ENCODE peak calls at places on chromosomes 11 and 22, in six cellular contexts. N is body of pancreas, Y is heart left ventricle, W is chondrocyte, X is mammary epithelial cell, O is transverse colon. D is an unnamed sample.

GRCh38 chr11:7639643-7640025 is 33.7 kb downstream of the CYB5R2 start:
- DNase-seq in Y (no peak), O (peak), N (peak), W (no peak), X (no peak), D (no peak)

GRCh38 chr11:35163209-35163608 is 24.2 kb downstream of the CD44 start:
- DNase-seq in Y (no peak), W (no peak), N (no peak), O (no peak), X (no peak), D (peak)

GRCh38 chr22:45442120-45442519 is 28.6 kb downstream of the RIBC2 start:
- DNase-seq in W (no peak), X (no peak), O (no peak), N (no peak), Y (no peak), D (no peak)

GRCh38 chr11:73972620-73973449 is 9.8 kb downstream of the UCP2 start:
- DNase-seq in Y (no peak), W (peak), N (no peak), O (no peak), X (no peak), D (no peak)

GRCh38 chr22:20414059-20414440 is 20.1 kb downstream of the ZNF74 start:
- DNase-seq in X (no peak), O (no peak), Y (no peak), N (no peak), W (no peak), D (no peak)

GRCh38 chr11:75437966-75438659 is 5.1 kb upstream of the KLHL35 start:
- DNase-seq in X (no peak), N (no peak), O (no peak), Y (peak), W (no peak), D (no peak)

GRCh38 chr11:2942872-2943710 is 13.9 kb upstream of the PHLDA2 start:
- DNase-seq in Y (no peak), X (no peak), O (no peak), N (no peak), W (peak), D (no peak)

GRCh38 chr11:61011950-61012830 is 40.7 kb downstream of the CD6 start:
- DNase-seq in O (no peak), Y (no peak), X (no peak), N (no peak), W (no peak), D (no peak)

GRCh38 chr11:75267171-75267970 is 26.8 kb downstream of the TPBGL start:
- DNase-seq in W (peak), X (no peak), O (peak), Y (no peak), N (no peak), D (no peak)

GRCh38 chr11:115606223-115607220 is 102.3 kb upstream of the CADM1 start:
- DNase-seq in N (peak), X (no peak), Y (peak), O (no peak), W (no peak), D (no peak)

GRCh38 chr11:74936087-74936486 is 12.8 kb downstream of the XRRA1 start:
- DNase-seq in N (no peak), X (no peak), O (no peak), W (no peak), Y (no peak), D (no peak)

GRCh38 chr11:134576721-134577171 is 164.7 kb upstream of the B3GAT1 start:
- DNase-seq in O (no peak), N (no peak), Y (no peak), X (no peak), W (no peak), D (no peak)

GRCh38 chr11:43567396-43567975 is 113.1 kb upstream of the HSD17B12 start:
- DNase-seq in Y (no peak), X (no peak), N (no peak), W (no peak), O (no peak), D (no peak)

GRCh38 chr22:49934891-49935557 is 16.6 kb downstream of the CRELD2 start:
- DNase-seq in Y (peak), O (peak), X (no peak), W (no peak), N (peak), D (peak)

GRCh38 chr11:134736251-134737072 is 324.4 kb upstream of the B3GAT1 start:
- DNase-seq in O (no peak), N (no peak), X (no peak), W (no peak), Y (no peak), D (no peak)

GRCh38 chr22:24567668-24568067 is 11.9 kb downstream of the SNRPD3 start:
- DNase-seq in O (no peak), Y (no peak), N (no peak), W (no peak), X (no peak), D (no peak)

GRCh38 chr11:47523491-47524199 is 29.3 kb downstream of the CELF1 start:
- DNase-seq in X (peak), O (no peak), W (no peak), Y (no peak), N (no peak), D (peak)

GRCh38 chr11:114892381-114893197 is 214.3 kb downstream of the NXPE2 start:
- DNase-seq in W (no peak), O (no peak), Y (no peak), N (no peak), X (no peak), D (no peak)

GRCh38 chr11:112523477-112523876 is 262.8 kb upstream of the PLET1 start:
- DNase-seq in N (peak), Y (peak), O (no peak), X (peak), W (no peak), D (no peak)

GRCh38 chr11:103988595-103988969 is 47.9 kb upstream of the DDI1 start:
- DNase-seq in O (no peak), X (peak), Y (no peak), N (no peak), W (no peak), D (no peak)

GRCh38 chr11:103993502-103993901 is 42.9 kb upstream of the DDI1 start:
- DNase-seq in Y (no peak), W (no peak), N (no peak), X (no peak), O (no peak), D (no peak)

GRCh38 chr11:103985041-103985440 is 51.4 kb upstream of the DDI1 start:
- DNase-seq in O (no peak), W (no peak), N (no peak), Y (no peak), X (no peak), D (no peak)

DNA sequence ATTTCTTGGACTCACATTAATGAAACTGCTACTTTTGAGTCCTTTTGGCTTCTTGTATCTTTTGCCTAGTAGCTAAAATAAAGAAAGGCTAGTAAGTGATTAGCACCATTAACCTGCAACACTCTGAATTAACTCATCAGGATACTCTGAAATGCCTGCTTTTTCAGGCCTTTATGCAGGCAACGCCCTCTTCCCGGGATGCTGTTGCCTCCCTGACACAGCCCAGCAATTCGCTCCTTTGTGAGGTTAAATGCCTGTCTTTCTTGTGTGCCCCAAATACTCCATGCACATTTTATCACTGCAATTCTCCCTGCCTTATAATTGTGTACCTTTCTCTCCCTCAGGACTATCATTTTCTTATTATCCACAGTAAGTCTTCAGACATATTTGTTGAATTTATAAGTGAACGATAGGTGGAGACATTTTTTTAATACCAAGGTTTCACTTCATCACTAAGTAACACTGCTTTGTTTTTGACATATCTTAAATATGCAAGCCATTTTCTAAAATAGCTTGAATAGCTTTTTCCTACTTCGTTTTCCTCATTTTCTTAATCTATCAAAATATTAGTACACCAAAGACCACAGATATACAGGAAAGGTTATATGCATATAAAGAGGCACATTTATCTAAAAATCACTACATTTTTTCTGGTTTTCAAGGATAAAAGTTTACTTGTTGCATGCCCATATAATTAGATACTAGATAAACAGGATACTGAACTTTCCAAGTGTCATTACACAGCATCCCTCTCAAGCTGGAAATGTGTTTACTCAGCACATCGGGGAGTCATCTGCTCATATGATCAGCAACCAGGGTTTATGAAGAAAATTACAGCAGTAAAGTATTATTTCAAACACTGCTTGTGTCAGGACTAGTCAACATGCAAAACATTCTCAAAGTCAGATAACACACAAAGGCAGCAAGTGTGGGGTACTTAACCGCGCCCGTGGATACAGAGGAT is 48.5 kb upstream of the DDI1 start:
- DNase-seq in Y (no peak), O (no peak), W (no peak), N (no peak), X (no peak), D (no peak)
- TF ChIP-seq CTCF in Y (no peak), O (no peak), W (no peak), N (no peak), X (peak), D (no peak)

GRCh38 chr11:515131-515530 is 8.1 kb upstream of the RNH1 start:
- DNase-seq in O (no peak), N (no peak), Y (no peak), W (no peak), X (peak), D (no peak)

GRCh38 chr11:521179-521688 is 14.1 kb downstream of the HRAS start:
- DNase-seq in Y (no peak), N (no peak), W (no peak), X (no peak), O (no peak), D (no peak)

GRCh38 chr11:516400-516799 is 9.4 kb upstream of the RNH1 start:
- DNase-seq in N (no peak), Y (no peak), O (no peak), X (no peak), W (no peak), D (no peak)

GRCh38 chr11:520428-521178 is 13.6 kb upstream of the RNH1 start:
- DNase-seq in O (no peak), Y (no peak), N (peak), W (no peak), X (no peak), D (no peak)

GRCh38 chr11:518463-519202 is 11.6 kb upstream of the RNH1 start:
- DNase-seq in O (peak), Y (peak), X (peak), N (peak), W (no peak), D (peak)
- TF ChIP-seq CTCF in O (peak), Y (peak), X (peak), N (peak), W (peak), D (peak)

DNA sequence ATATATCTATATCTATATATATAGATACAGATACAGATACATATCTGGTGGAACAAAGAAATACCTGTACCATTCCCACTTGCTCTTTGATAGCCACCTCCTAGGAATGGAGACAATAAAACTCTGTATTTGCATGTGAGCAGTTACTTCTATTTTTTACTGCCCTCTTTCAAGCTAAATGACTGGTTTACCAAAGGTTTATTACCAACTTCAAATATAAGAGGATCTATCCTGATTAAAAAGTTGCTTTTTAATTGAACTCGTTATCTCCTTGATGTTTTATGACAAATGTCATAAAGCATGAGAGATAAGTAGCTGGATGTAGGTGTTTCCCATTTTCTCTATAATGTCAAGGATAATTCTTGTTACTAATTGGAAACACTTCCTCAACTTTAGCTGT is 21.7 kb upstream of the GRIK4 start:
- DNase-seq in Y (no peak), O (no peak), X (no peak), W (no peak), N (no peak), D (no peak)
- TF ChIP-seq CTCF in Y (no peak), O (no peak), X (no peak), W (no peak), N (no peak), D (no peak)

GRCh38 chr22:27715078-27715477 is 86.5 kb downstream of the MN1 start:
- DNase-seq in O (no peak), Y (peak), W (no peak), X (no peak), N (no peak), D (no peak)
- TF ChIP-seq CTCF in O (no peak), Y (no peak), W (peak), X (peak), N (peak), D (no peak)

GRCh38 chr22:32416556-32417085 is 4.6 kb upstream of the RTCB start:
- DNase-seq in N (no peak), Y (no peak), X (no peak), W (no peak), O (no peak), D (no peak)

GRCh38 chr22:32410459-32410858 is 1.6 kb downstream of the RTCB start:
- DNase-seq in O (no peak), N (no peak), Y (no peak), X (peak), W (no peak), D (no peak)

GRCh38 chr22:32411388-32411787 is 659 bp downstream of the RTCB start:
- DNase-seq in N (no peak), O (peak), X (peak), Y (no peak), W (no peak), D (no peak)

GRCh38 chr22:32411829-32412592 is at the start of gene RTCB:
- DNase-seq in X (peak), O (peak), N (peak), W (peak), Y (peak), D (peak)

GRCh38 chr22:32413715-32414114 is 1.7 kb upstream of the RTCB start:
- DNase-seq in N (no peak), X (peak), Y (no peak), W (no peak), O (no peak), D (no peak)
- TF ChIP-seq CTCF in N (peak), X (peak), Y (no peak), W (peak), O (no peak), D (no peak)

GRCh38 chr11:126132319-126132718 is 69.7 kb upstream of the CDON start:
- DNase-seq in X (peak), O (no peak), Y (peak), W (peak), N (peak), D (peak)
- TF ChIP-seq CTCF in X (peak), O (no peak), Y (no peak), W (peak), N (peak), D (no peak)

GRCh38 chr22:29605236-29605850 is 1.9 kb downstream of the NF2 start:
- DNase-seq in X (no peak), N (no peak), O (no peak), Y (no peak), W (no peak), D (no peak)

GRCh38 chr22:29607426-29607825 is 4.0 kb downstream of the NF2 start:
- DNase-seq in Y (no peak), X (no peak), W (no peak), N (no peak), O (no peak), D (no peak)

GRCh38 chr22:29606320-29606719 is 2.9 kb downstream of the NF2 start:
- DNase-seq in W (no peak), X (no peak), Y (no peak), O (no peak), N (no peak), D (no peak)

GRCh38 chr22:29610780-29611179 is 7.3 kb downstream of the NF2 start:
- DNase-seq in O (no peak), W (no peak), X (no peak), Y (no peak), N (no peak), D (no peak)

GRCh38 chr22:29609139-29609538 is 5.7 kb downstream of the NF2 start:
- DNase-seq in W (no peak), X (no peak), O (no peak), N (no peak), Y (no peak), D (no peak)
- TF ChIP-seq CTCF in W (peak), X (peak), O (no peak), N (peak), Y (no peak), D (no peak)

DNA sequence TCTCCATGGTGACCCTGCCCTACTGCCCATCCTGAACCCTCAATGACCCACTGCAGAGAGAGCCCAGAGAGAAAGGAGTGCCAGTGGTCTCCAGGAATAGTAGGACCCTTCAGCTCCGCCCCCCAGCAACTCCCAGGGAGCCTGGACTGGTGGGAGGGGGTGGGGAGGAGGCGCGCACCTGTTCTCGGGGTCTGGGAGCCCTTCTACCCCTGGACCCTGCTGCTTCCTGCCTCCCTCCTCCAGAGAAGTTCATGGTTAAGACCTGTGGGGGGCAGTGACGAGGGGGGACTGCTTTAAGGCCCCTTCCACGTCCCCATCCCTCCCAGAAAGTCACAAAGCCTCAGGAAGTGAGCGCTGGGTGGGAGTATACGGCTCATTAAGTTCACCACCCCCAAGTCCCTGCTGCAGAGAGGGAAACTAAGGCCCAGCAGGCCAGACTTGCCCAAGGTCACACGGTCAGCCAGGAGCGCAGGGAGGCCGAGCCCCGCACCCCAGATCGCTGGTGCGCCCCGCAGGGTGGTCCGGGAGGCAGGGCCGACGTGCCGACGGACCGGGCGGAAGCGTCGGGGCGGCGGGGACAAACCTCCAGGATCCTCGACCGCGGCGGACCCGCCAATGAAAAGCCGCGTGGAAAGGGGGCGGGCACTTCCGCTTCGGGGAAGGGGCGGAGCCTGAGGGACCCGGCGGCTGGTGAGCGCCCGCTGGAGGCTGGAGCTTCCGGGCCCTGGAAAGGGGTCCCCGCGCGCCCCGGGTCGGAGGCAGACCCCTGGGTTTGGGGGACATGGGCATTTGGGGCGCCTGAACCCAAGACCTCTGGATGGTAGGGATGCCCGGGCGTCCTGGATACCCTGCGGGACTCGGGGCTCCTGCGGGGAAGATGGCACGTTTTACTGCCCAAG is at the start of the genes NUDT22 and TRPT1:
- DNase-seq in X (peak), N (peak), Y (peak), O (peak), W (peak), D (peak)
- TF ChIP-seq CTCF in X (peak), N (peak), Y (peak), O (no peak), W (peak), D (peak)

DNA sequence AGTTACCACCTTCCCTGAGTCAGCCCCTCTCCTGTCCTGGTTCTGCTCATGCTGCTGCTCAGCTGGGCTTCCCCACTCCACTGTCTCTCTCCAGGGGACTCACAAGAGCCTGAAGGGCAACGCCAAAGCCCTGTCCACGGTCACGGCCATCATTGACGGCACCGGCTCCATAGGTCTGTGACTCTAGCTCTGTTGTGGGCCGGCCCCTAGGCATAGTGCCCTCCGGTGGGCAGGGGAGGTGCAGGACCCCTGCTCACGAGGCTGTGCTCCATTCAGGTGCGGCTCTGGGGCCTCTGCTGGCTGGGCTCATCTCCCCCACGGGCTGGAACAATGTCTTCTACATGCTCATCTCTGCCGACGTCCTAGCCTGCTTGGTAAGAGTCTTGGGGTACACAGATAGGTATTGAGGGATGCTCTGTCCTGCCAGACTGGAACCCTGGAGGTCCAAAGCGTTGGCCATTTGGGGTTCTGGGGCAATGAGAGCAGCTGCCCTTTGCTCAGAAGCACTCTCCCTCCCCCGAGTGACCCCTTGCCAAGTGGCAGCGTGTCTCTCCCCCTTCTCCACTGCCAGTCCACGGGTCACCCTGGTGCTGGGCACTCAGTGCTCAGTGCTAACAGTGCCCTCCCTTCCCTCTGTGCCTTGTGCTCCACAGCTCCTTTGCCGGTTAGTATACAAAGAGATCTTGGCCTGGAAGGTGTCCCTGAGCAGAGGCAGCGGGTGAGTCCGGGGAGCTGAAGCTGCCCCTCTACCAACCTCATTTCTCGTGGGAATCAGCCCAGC is 22.4 kb downstream of the SLC37A2 start:
- DNase-seq in W (peak), O (no peak), Y (no peak), N (no peak), X (no peak), D (no peak)
- TF ChIP-seq CTCF in W (no peak), O (no peak), Y (no peak), N (no peak), X (no peak), D (no peak)

D was measured in Calu3.